ENCODE peak calls at places on chromosomes 12 and 14, in eight cellular contexts. F is IMR-90, C is GM23248, H is astrocyte, B is OCI-LY7, V is keratinocyte, T is fibroblast of lung, N is SK-N-SH. S is an unnamed sample.

GRCh38 chr12:53100466-53101151 is 2.7 kb upstream of the SOAT2 start:
- DNase-seq in F (no peak), C (no peak), H (no peak), B (no peak), V (no peak), T (no peak), N (no peak), S (no peak)

GRCh38 chr12:125013816-125014442 is 20.5 kb downstream of the BRI3BP start:
- DNase-seq in F (no peak), C (no peak), H (no peak), B (no peak), V (no peak), T (no peak), N (no peak), S (no peak)

GRCh38 chr12:109718390-109718789 is 4.8 kb downstream of the FAM222A start:
- DNase-seq in F (no peak), C (no peak), H (no peak), B (no peak), V (no peak), T (no peak), N (peak; percentile 52), S (peak; percentile 48)

GRCh38 chr14:79483472-79483871 is 727.8 kb downstream of the DIO2 start:
- DNase-seq in F (peak; percentile 93), C (peak; percentile 3), H (peak; percentile 85), B (no peak), V (no peak), T (peak; percentile 51), N (no peak), S (no peak)

GRCh38 chr12:6824962-6825381 is 3.2 kb upstream of the P3H3 start:
- DNase-seq in F (peak; percentile 52), C (peak; percentile 75), H (peak; percentile 52), B (no peak), V (no peak), T (no peak), N (no peak), S (no peak)

GRCh38 chr14:75647650-75648049 is 13.0 kb downstream of the ERG28 start:
- DNase-seq in F (peak; percentile 26), C (no peak), H (peak; percentile 24), B (no peak), V (no peak), T (peak; percentile 76), N (no peak), S (no peak)

GRCh38 chr12:3747543-3747942 is 5.4 kb downstream of the CRACR2A start:
- DNase-seq in F (no peak), C (no peak), H (no peak), B (no peak), V (no peak), T (no peak), N (no peak), S (no peak)

GRCh38 chr12:56261503-56262230 is 3.5 kb upstream of the ANKRD52 start:
- DNase-seq in F (peak; percentile 71), C (peak; percentile 91), H (peak; percentile 69), B (no peak), V (peak; percentile 70), T (peak; percentile 53), N (no peak), S (peak; percentile 54)

GRCh38 chr14:36442824-36443241 is 77.2 kb downstream of the NKX2-1 start:
- DNase-seq in F (no peak), C (no peak), H (no peak), B (no peak), V (no peak), T (no peak), N (no peak), S (no peak)

GRCh38 chr12:123867141-123867540 is 105.0 kb downstream of the DNAH10 start:
- DNase-seq in F (no peak), C (no peak), H (no peak), B (no peak), V (no peak), T (no peak), N (no peak), S (no peak)

GRCh38 chr12:42482820-42483533 is 106.6 kb downstream of the PRICKLE1 start:
- DNase-seq in F (peak; percentile 65), C (peak; percentile 82), H (peak; percentile 45), B (peak; percentile 73), V (no peak), T (peak; percentile 68), N (peak; percentile 96), S (peak; percentile 91)

GRCh38 chr14:28754209-28754985 is 12.2 kb upstream of the FOXG1 start:
- DNase-seq in F (peak; percentile 48), C (peak; percentile 71), H (no peak), B (peak; percentile 32), V (no peak), T (peak; percentile 57), N (peak; percentile 58), S (peak; percentile 64)

GRCh38 chr12:77392467-77392866 is 327.1 kb upstream of the E2F7 start:
- DNase-seq in F (no peak), C (no peak), H (no peak), B (no peak), V (no peak), T (no peak), N (no peak), S (no peak)

GRCh38 chr12:130655010-130655409 is 61.1 kb downstream of the RIMBP2 start:
- DNase-seq in F (no peak), C (no peak), H (no peak), B (no peak), V (no peak), T (no peak), N (no peak), S (no peak)

GRCh38 chr12:123512838-123513665 is 20.5 kb downstream of the RILPL1 start:
- DNase-seq in F (no peak), C (no peak), H (no peak), B (peak; percentile 16), V (no peak), T (no peak), N (no peak), S (no peak)

GRCh38 chr12:120941846-120942405 is 36.4 kb upstream of the HNF1A start:
- DNase-seq in F (no peak), C (no peak), H (no peak), B (no peak), V (no peak), T (no peak), N (no peak), S (no peak)

GRCh38 chr12:685388-685787 is 22.1 kb upstream of the NINJ2 start:
- DNase-seq in F (peak; percentile 28), C (no peak), H (peak; percentile 48), B (peak; percentile 84), V (no peak), T (no peak), N (no peak), S (no peak)

GRCh38 chr14:21978184-21978998 is 304.8 kb upstream of the OR4E1 start:
- DNase-seq in F (peak; percentile 15), C (peak; percentile 33), H (no peak), B (peak; percentile 66), V (no peak), T (peak; percentile 12), N (peak; percentile 33), S (peak; percentile 52)

GRCh38 chr12:27922591-27923139 is 49.9 kb downstream of the PTHLH start:
- DNase-seq in F (peak; percentile 66), C (peak; percentile 84), H (peak; percentile 61), B (no peak), V (peak; percentile 35), T (peak; percentile 49), N (no peak), S (no peak)

DNA sequence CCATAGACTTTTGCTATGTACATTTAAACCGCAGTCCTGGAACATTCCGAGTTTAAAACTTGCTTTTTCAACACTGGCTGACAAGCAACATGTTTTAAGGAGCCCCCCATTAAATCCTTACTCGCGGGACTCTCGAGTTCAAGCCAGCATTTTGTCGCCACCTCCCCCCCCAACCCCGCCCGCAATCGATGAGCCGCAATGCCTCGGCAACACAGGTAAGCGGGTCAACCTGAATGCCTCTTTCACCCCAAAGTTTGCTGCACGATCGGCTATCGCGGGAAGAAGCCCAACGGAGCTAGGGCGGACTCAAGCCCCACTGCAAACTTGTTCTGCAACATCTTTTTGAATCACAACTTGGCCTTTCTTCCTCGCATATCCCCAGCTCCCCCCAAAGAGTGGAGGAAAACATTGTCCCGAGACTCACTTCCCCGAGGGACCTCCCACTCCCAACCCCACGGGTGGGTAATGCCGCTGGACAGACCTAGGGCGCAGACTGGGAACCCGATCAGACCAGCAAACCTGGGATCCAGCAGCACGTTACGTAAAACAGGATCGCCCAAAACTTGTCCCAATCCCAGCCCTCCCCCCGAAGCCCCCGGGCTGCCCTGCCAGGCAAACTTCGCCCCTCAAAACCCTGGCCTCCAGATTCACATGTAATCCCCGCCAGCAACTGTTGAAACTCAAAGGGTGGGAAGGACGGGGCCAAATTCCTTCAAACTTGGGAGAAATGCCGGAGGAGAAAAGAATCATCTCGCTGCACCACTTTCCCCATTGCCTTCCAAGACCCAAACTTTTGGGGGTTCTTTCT is 641 bp downstream of the ZFP36L1 start:
- DNase-seq in F (no peak), C (peak; percentile 49), H (no peak), B (peak; percentile 61), V (no peak), T (peak; percentile 25), N (no peak), S (no peak)
- H4K20me1 ChIP-seq in F (peaks cover 53% of the 10 kb centered on the region), C (peaks cover 13% of the 10 kb centered on the region), H (peaks cover 44% of the 10 kb centered on the region), B (peaks cover 27% of the 10 kb centered on the region), V (peaks cover 37% of the 10 kb centered on the region), T (no peaks in the 10 kb centered on the region), N (no peaks in the 10 kb centered on the region), S (peaks cover 54% of the 10 kb centered on the region)

GRCh38 chr14:101006008-101006407 is 102.5 kb upstream of the RTL1 start:
- DNase-seq in F (no peak), C (no peak), H (no peak), B (no peak), V (no peak), T (no peak), N (no peak), S (no peak)

GRCh38 chr14:101004176-101004575 is 100.7 kb upstream of the RTL1 start:
- DNase-seq in F (no peak), C (no peak), H (no peak), B (no peak), V (no peak), T (no peak), N (no peak), S (no peak)

GRCh38 chr14:101005447-101005846 is 101.9 kb upstream of the RTL1 start:
- DNase-seq in F (no peak), C (no peak), H (no peak), B (no peak), V (no peak), T (no peak), N (no peak), S (no peak)

GRCh38 chr14:101007004-101007614 is 103.6 kb upstream of the RTL1 start:
- DNase-seq in F (no peak), C (no peak), H (no peak), B (no peak), V (no peak), T (no peak), N (no peak), S (no peak)

GRCh38 chr14:101004954-101005353 is 101.4 kb upstream of the RTL1 start:
- DNase-seq in F (peak; percentile 87), C (no peak), H (peak; percentile 73), B (no peak), V (no peak), T (peak; percentile 31), N (no peak), S (peak; percentile 43)
- H3K9me3 ChIP-seq in F (no peaks in the 10 kb centered on the region), C (no peaks in the 10 kb centered on the region), H (no peaks in the 10 kb centered on the region), B (no peaks in the 10 kb centered on the region), V (peaks cover 2% of the 10 kb centered on the region), T (no peaks in the 10 kb centered on the region), N (no peaks in the 10 kb centered on the region), S (no peaks in the 10 kb centered on the region)

GRCh38 chr14:73753887-73754880 is 40.0 kb upstream of the PNMA1 start:
- DNase-seq in F (no peak), C (peak; percentile 69), H (no peak), B (peak; percentile 75), V (no peak), T (no peak), N (no peak), S (no peak)
- H4K20me1 ChIP-seq in F (peaks cover 96% of the 10 kb centered on the region), C (peaks cover 11% of the 10 kb centered on the region), H (peaks cover 97% of the 10 kb centered on the region), B (peaks cover 74% of the 10 kb centered on the region), V (no peaks in the 10 kb centered on the region), T (no peaks in the 10 kb centered on the region), N (peaks cover 98% of the 10 kb centered on the region), S (peaks cover 100% of the 10 kb centered on the region)

GRCh38 chr14:105836730-105837129 is 310.3 kb downstream of the TMEM121 start:
- DNase-seq in F (no peak), C (no peak), H (no peak), B (no peak), V (no peak), T (no peak), N (no peak), S (no peak)
- H3K9me3 ChIP-seq in F (peaks cover 56% of the 10 kb centered on the region), C (no peaks in the 10 kb centered on the region), H (peaks cover 18% of the 10 kb centered on the region), B (peaks cover 4% of the 10 kb centered on the region), V (peaks cover 23% of the 10 kb centered on the region), T (no peaks in the 10 kb centered on the region), N (no peaks in the 10 kb centered on the region), S (no peaks in the 10 kb centered on the region)

S was measured in hepatocyte.